ENCODE peak calls at places on chromosomes 2 and 18, in eight cellular contexts. R is CD8-positive, alpha-beta memory T cell; I is RWPE1; D is cardiac muscle cell; L is AG04450; K is adrenal gland; B is astrocyte; P is PC-3. Z is an unnamed sample.

GRCh38 chr2:25257032-25257455 is 84.7 kb downstream of the DNMT3A start:
- DNase-seq in R (no peak), I (no peak), D (peak), L (peak), K (peak), B (peak), P (no peak), Z (peak)

GRCh38 chr2:46198931-46199330 is 98.3 kb upstream of the EPAS1 start:
- DNase-seq in R (no peak), I (no peak), D (no peak), L (no peak), K (peak), B (no peak), P (no peak), Z (no peak)

GRCh38 chr2:157447751-157448150 is 3.9 kb upstream of the CYTIP start:
- DNase-seq in R (no peak), I (no peak), D (no peak), L (no peak), K (no peak), B (no peak), P (no peak), Z (no peak)

GRCh38 chr2:127917916-127918315 is 32.2 kb upstream of the AMMECR1L start:
- DNase-seq in R (no peak), I (no peak), D (no peak), L (no peak), K (no peak), B (peak), P (no peak), Z (no peak)

GRCh38 chr2:162840598-162841246 is 2.2 kb upstream of the KCNH7 start:
- DNase-seq in R (no peak), I (peak), D (peak), L (no peak), K (peak), B (peak), P (peak), Z (peak)

GRCh38 chr2:148875387-148876051 is 492 bp downstream of the KIF5C start:
- DNase-seq in R (no peak), I (peak), D (no peak), L (no peak), K (no peak), B (no peak), P (no peak), Z (no peak)

GRCh38 chr2:216583157-216583556 is 50.1 kb upstream of the IGFBP2 start:
- DNase-seq in R (no peak), I (no peak), D (no peak), L (peak), K (no peak), B (peak), P (peak), Z (no peak)

GRCh38 chr18:57807336-57808117 is 4.4 kb upstream of the ATP8B1 start:
- DNase-seq in R (no peak), I (no peak), D (no peak), L (no peak), K (no peak), B (peak), P (peak), Z (no peak)

GRCh38 chr2:6877402-6878305 is at the start of gene RSAD2:
- DNase-seq in R (no peak), I (peak), D (no peak), L (no peak), K (peak), B (peak), P (peak), Z (no peak)

GRCh38 chr2:227884511-227884947 is 13.1 kb downstream of the DAW1 start:
- DNase-seq in R (peak), I (peak), D (peak), L (peak), K (peak), B (peak), P (peak), Z (peak)

GRCh38 chr2:27509326-27509725 is 12.7 kb downstream of the GCKR start:
- DNase-seq in R (no peak), I (no peak), D (no peak), L (peak), K (no peak), B (peak), P (no peak), Z (no peak)

GRCh38 chr2:110903548-110903947 is 171.2 kb downstream of the ACOXL start:
- DNase-seq in R (no peak), I (no peak), D (no peak), L (no peak), K (peak), B (no peak), P (no peak), Z (no peak)

GRCh38 chr2:216918088-216918680 is 58.3 kb upstream of the TNP1 start:
- DNase-seq in R (no peak), I (peak), D (no peak), L (peak), K (peak), B (peak), P (peak), Z (no peak)

GRCh38 chr2:143955416-143956075 is 564.4 kb downstream of the ZEB2 start:
- DNase-seq in R (no peak), I (no peak), D (no peak), L (peak), K (no peak), B (peak), P (peak), Z (no peak)

GRCh38 chr2:35503311-35503710 is 852.3 kb upstream of the CRIM1 start:
- DNase-seq in R (no peak), I (peak), D (no peak), L (no peak), K (no peak), B (no peak), P (no peak), Z (no peak)

GRCh38 chr2:5473596-5473995 is 218.6 kb upstream of the SOX11 start:
- DNase-seq in R (no peak), I (no peak), D (no peak), L (no peak), K (no peak), B (no peak), P (no peak), Z (no peak)

GRCh38 chr2:178553047-178553446 is 72.8 kb downstream of the PLEKHA3 start:
- DNase-seq in R (no peak), I (peak), D (no peak), L (peak), K (no peak), B (peak), P (peak), Z (no peak)

GRCh38 chr2:218878941-218879761 is 1.5 kb upstream of the WNT10A start:
- DNase-seq in R (no peak), I (no peak), D (no peak), L (no peak), K (no peak), B (no peak), P (no peak), Z (no peak)

GRCh38 chr2:177753682-177754475 is 318.7 kb downstream of the PDE11A start:
- DNase-seq in R (no peak), I (no peak), D (peak), L (peak), K (peak), B (peak), P (no peak), Z (peak)

GRCh38 chr2:84962917-84963316 is 8.0 kb upstream of the KCMF1 start:
- DNase-seq in R (no peak), I (no peak), D (no peak), L (no peak), K (no peak), B (no peak), P (no peak), Z (no peak)

GRCh38 chr18:22347624-22348511 is 69.8 kb downstream of the CTAGE1 start:
- DNase-seq in R (no peak), I (no peak), D (peak), L (no peak), K (peak), B (no peak), P (no peak), Z (no peak)

GRCh38 chr18:79902075-79902474 is 49.4 kb downstream of the SLC66A2 start:
- DNase-seq in R (no peak), I (no peak), D (no peak), L (no peak), K (no peak), B (no peak), P (no peak), Z (no peak)

GRCh38 chr2:152126664-152127063 is 27.8 kb upstream of the CACNB4 start:
- DNase-seq in R (no peak), I (no peak), D (no peak), L (no peak), K (no peak), B (no peak), P (peak), Z (no peak)

GRCh38 chr2:170771049-170771937 is 1.1 kb downstream of the ERICH2 start:
- DNase-seq in R (peak), I (peak), D (no peak), L (no peak), K (no peak), B (peak), P (peak), Z (peak)

GRCh38 chr2:125658583-125658982 is 997.4 kb upstream of the GYPC start:
- DNase-seq in R (no peak), I (no peak), D (no peak), L (no peak), K (no peak), B (no peak), P (no peak), Z (no peak)

GRCh38 chr18:66548747-66549146 is 55.1 kb downstream of the CDH19 start:
- DNase-seq in R (no peak), I (no peak), D (peak), L (no peak), K (no peak), B (no peak), P (peak), Z (no peak)

GRCh38 chr2:165833156-165833555 is 39.1 kb upstream of the GALNT3 start:
- DNase-seq in R (no peak), I (peak), D (no peak), L (peak), K (no peak), B (peak), P (peak), Z (no peak)

GRCh38 chr2:232124309-232124708 is 162.8 kb downstream of the DIS3L2 start:
- DNase-seq in R (no peak), I (no peak), D (no peak), L (no peak), K (no peak), B (no peak), P (no peak), Z (no peak)

GRCh38 chr2:157466764-157467163 is 22.9 kb upstream of the CYTIP start:
- DNase-seq in R (no peak), I (no peak), D (no peak), L (no peak), K (no peak), B (no peak), P (no peak), Z (no peak)

GRCh38 chr2:128455710-128456050 is 137.0 kb upstream of the HS6ST1 start:
- DNase-seq in R (no peak), I (no peak), D (no peak), L (no peak), K (peak), B (no peak), P (no peak), Z (no peak)

GRCh38 chr2:135820003-135820618 is 16.9 kb downstream of the LCT start:
- DNase-seq in R (peak), I (no peak), D (no peak), L (peak), K (no peak), B (peak), P (no peak), Z (no peak)

GRCh38 chr2:188207554-188207953 is 84.1 kb upstream of the GULP1 start:
- DNase-seq in R (no peak), I (no peak), D (no peak), L (no peak), K (no peak), B (no peak), P (no peak), Z (no peak)

GRCh38 chr2:9658972-9659371 is 28.2 kb upstream of the YWHAQ start:
- DNase-seq in R (no peak), I (peak), D (no peak), L (peak), K (no peak), B (peak), P (no peak), Z (no peak)
- H3K27ac ChIP-seq in R (no peak), I (peak), D (no peak), L (peak), K (no peak), B (peak), P (no peak), Z (no peak)

DNA sequence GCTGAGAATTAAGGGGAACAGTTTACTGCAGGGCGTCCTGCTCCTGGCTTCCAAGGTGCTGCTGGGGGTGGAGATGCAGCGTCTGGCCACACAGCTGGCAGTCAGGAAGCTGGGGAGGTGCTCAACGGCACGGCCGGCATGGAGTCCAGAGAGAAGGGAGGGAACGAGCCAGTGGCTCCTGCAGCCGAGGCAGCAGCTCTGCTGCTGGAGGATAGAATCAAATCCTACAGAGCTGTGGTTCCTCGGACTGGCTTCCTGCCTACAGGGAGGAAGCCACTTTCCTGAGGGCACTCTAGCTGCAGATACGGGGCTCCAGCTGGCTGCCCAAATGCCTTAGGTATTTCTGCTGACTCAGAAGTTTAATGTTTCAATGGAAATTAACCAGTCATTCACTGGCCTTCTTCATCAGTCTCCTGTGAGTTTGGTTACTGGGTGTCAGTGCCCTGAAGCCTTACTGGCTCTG is 266.3 kb downstream of the TWIST2 start:
- DNase-seq in R (no peak), I (no peak), D (no peak), L (no peak), K (no peak), B (peak), P (peak), Z (no peak)
- H3K27ac ChIP-seq in R (no peak), I (peak), D (no peak), L (no peak), K (no peak), B (no peak), P (no peak), Z (no peak)

DNA sequence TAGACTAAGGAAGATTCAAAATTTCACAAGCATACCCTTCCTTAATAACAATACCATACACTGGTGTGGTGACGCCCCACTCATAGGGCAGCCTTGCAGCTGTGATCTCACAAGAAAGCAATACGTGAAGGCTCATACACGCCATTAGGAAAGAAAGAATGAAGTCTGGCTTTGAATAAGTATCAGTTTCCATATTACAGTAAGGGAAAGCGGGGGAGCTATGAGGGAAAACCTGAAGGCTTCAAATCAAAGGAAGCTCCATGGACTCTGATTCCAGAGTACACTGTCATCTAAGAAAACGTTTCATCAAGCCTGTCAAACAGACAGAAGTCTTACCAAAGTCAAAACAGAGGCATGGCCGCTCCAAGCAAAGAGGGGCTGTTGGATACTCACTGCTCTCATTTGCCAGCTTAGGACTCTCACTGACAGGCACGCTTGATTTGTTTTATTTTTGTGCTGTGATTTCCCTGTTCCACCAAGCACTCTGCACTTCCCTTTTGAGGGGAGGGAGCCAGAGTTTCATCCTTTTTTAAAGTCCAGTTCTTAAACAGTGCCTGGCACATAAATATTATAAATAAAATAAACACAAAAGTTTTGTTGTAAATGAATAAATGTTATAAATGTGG is 221.3 kb downstream of the PIEZO2 start:
- DNase-seq in R (no peak), I (no peak), D (no peak), L (no peak), K (no peak), B (peak), P (no peak), Z (no peak)
- H3K27ac ChIP-seq in R (no peak), I (no peak), D (no peak), L (peak), K (no peak), B (peak), P (no peak), Z (no peak)

GRCh38 chr18:11506871-11507270 is 102.5 kb upstream of the SLC35G4 start:
- DNase-seq in R (no peak), I (no peak), D (no peak), L (no peak), K (no peak), B (peak), P (no peak), Z (no peak)

GRCh38 chr18:11505993-11506392 is 103.4 kb upstream of the SLC35G4 start:
- DNase-seq in R (no peak), I (no peak), D (no peak), L (no peak), K (no peak), B (no peak), P (no peak), Z (no peak)

GRCh38 chr18:11501352-11501751 is 108.0 kb upstream of the SLC35G4 start:
- DNase-seq in R (no peak), I (no peak), D (no peak), L (no peak), K (no peak), B (no peak), P (no peak), Z (no peak)

GRCh38 chr18:11502368-11502767 is 107.0 kb upstream of the SLC35G4 start:
- DNase-seq in R (no peak), I (no peak), D (no peak), L (peak), K (no peak), B (peak), P (no peak), Z (no peak)

GRCh38 chr18:11504962-11505361 is 104.4 kb upstream of the SLC35G4 start:
- DNase-seq in R (no peak), I (no peak), D (peak), L (no peak), K (no peak), B (no peak), P (no peak), Z (no peak)
- H3K27ac ChIP-seq in R (no peak), I (no peak), D (no peak), L (no peak), K (no peak), B (no peak), P (no peak), Z (no peak)

DNA sequence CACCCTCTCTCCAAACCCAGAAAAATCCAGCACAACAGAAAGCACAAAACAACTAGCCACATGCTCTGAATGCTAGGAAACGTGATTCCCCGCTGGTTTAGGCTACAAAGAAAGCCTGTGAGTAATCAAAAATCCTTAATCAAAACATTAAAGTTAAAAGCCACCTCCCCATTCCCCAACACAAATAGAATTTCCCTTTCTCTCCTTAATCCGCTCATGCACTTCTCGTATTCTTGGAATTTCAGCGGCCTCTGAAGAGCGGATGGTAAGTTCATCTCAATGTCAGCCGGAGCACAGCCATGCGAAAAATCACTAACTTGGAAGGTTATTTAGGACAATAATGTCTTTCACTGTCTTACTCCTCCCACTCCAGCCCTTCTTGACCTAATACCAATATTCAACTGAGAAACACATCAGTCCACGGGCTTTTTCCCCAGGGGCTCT is 126.7 kb downstream of the OSBPL1A start:
- DNase-seq in R (no peak), I (peak), D (no peak), L (no peak), K (no peak), B (peak), P (peak), Z (no peak)
- H3K27ac ChIP-seq in R (no peak), I (peak), D (no peak), L (peak), K (peak), B (peak), P (peak), Z (peak)

Z was measured in substantia nigra.